ENCODE peak calls at places on chromosomes 7 and 10, in eight cellular contexts. One of them, this sample, is unnamed.

GRCh38 chr7:44172803-44173424 is 16.3 kb downstream of the GCK start:
- DNase-seq in upper lobe of left lung: no peak
- DNase-seq in prostate gland: no peak
- DNase-seq in A549: no peak
- DNase-seq in uterus: no peak
- DNase-seq in H54: no peak
- DNase-seq in NB4: no peak
- DNase-seq in breast epithelium: no peak
- DNase-seq in this sample: no peak

GRCh38 chr10:1126461-1126860 is 70.3 kb downstream of the WDR37 start:
- DNase-seq in upper lobe of left lung: no peak
- DNase-seq in prostate gland: no peak
- DNase-seq in A549: no peak
- DNase-seq in uterus: no peak
- DNase-seq in H54: no peak
- DNase-seq in NB4: no peak
- DNase-seq in breast epithelium: no peak
- DNase-seq in this sample: no peak

GRCh38 chr7:142873281-142873784 is 12.2 kb downstream of the TRPV6 start:
- DNase-seq in upper lobe of left lung: no peak
- DNase-seq in prostate gland: no peak
- DNase-seq in A549: peak
- DNase-seq in uterus: no peak
- DNase-seq in H54: peak
- DNase-seq in NB4: peak
- DNase-seq in breast epithelium: no peak
- DNase-seq in this sample: peak

GRCh38 chr7:92627956-92628355 is 37.8 kb upstream of the FAM133B start:
- DNase-seq in upper lobe of left lung: no peak
- DNase-seq in prostate gland: no peak
- DNase-seq in A549: no peak
- DNase-seq in uterus: no peak
- DNase-seq in H54: no peak
- DNase-seq in NB4: no peak
- DNase-seq in breast epithelium: no peak
- DNase-seq in this sample: no peak

GRCh38 chr10:32987172-32987571 is 29.1 kb upstream of the ITGB1 start:
- DNase-seq in upper lobe of left lung: no peak
- DNase-seq in prostate gland: no peak
- DNase-seq in A549: no peak
- DNase-seq in uterus: no peak
- DNase-seq in H54: no peak
- DNase-seq in NB4: no peak
- DNase-seq in breast epithelium: no peak
- DNase-seq in this sample: no peak

GRCh38 chr7:4201566-4201965 is 480.5 kb upstream of the FOXK1 start:
- DNase-seq in upper lobe of left lung: no peak
- DNase-seq in prostate gland: no peak
- DNase-seq in A549: no peak
- DNase-seq in uterus: no peak
- DNase-seq in H54: no peak
- DNase-seq in NB4: no peak
- DNase-seq in breast epithelium: no peak
- DNase-seq in this sample: no peak

GRCh38 chr10:48632166-48632565 is 27.3 kb upstream of the ARHGAP22 start:
- DNase-seq in upper lobe of left lung: no peak
- DNase-seq in prostate gland: no peak
- DNase-seq in A549: no peak
- DNase-seq in uterus: no peak
- DNase-seq in H54: no peak
- DNase-seq in NB4: no peak
- DNase-seq in breast epithelium: no peak
- DNase-seq in this sample: no peak

GRCh38 chr7:27190284-27190748 is 5.3 kb upstream of the HOXA11 start:
- DNase-seq in upper lobe of left lung: no peak
- DNase-seq in prostate gland: peak
- DNase-seq in A549: no peak
- DNase-seq in uterus: no peak
- DNase-seq in H54: no peak
- DNase-seq in NB4: no peak
- DNase-seq in breast epithelium: no peak
- DNase-seq in this sample: no peak

GRCh38 chr10:36519909-36520308 is 605.5 kb upstream of the ANKRD30A start:
- DNase-seq in upper lobe of left lung: no peak
- DNase-seq in prostate gland: no peak
- DNase-seq in A549: no peak
- DNase-seq in uterus: no peak
- DNase-seq in H54: no peak
- DNase-seq in NB4: no peak
- DNase-seq in breast epithelium: no peak
- DNase-seq in this sample: no peak

GRCh38 chr7:13262929-13263530 is 575.6 kb downstream of the ARL4A start:
- DNase-seq in upper lobe of left lung: no peak
- DNase-seq in prostate gland: no peak
- DNase-seq in A549: peak
- DNase-seq in uterus: no peak
- DNase-seq in H54: peak
- DNase-seq in NB4: peak
- DNase-seq in breast epithelium: no peak
- DNase-seq in this sample: no peak

GRCh38 chr7:33880787-33881186 is 24.6 kb upstream of the BMPER start:
- DNase-seq in upper lobe of left lung: no peak
- DNase-seq in prostate gland: no peak
- DNase-seq in A549: no peak
- DNase-seq in uterus: no peak
- DNase-seq in H54: no peak
- DNase-seq in NB4: no peak
- DNase-seq in breast epithelium: no peak
- DNase-seq in this sample: no peak

GRCh38 chr7:30914611-30915601 is 3.3 kb downstream of the AQP1 start:
- DNase-seq in upper lobe of left lung: no peak
- DNase-seq in prostate gland: no peak
- DNase-seq in A549: peak
- DNase-seq in uterus: no peak
- DNase-seq in H54: peak
- DNase-seq in NB4: peak
- DNase-seq in breast epithelium: no peak
- DNase-seq in this sample: no peak

GRCh38 chr7:51346136-51346535 is 29.5 kb upstream of the COBL start:
- DNase-seq in upper lobe of left lung: no peak
- DNase-seq in prostate gland: no peak
- DNase-seq in A549: no peak
- DNase-seq in uterus: no peak
- DNase-seq in H54: no peak
- DNase-seq in NB4: no peak
- DNase-seq in breast epithelium: no peak
- DNase-seq in this sample: no peak

GRCh38 chr7:25852249-25852994 is 299.6 kb upstream of the NFE2L3 start:
- DNase-seq in upper lobe of left lung: peak
- DNase-seq in prostate gland: no peak
- DNase-seq in A549: no peak
- DNase-seq in uterus: peak
- DNase-seq in H54: no peak
- DNase-seq in NB4: peak
- DNase-seq in breast epithelium: no peak
- DNase-seq in this sample: no peak

GRCh38 chr10:13848530-13849425 is 262.0 kb downstream of the PRPF18 start:
- DNase-seq in upper lobe of left lung: no peak
- DNase-seq in prostate gland: no peak
- DNase-seq in A549: no peak
- DNase-seq in uterus: no peak
- DNase-seq in H54: no peak
- DNase-seq in NB4: no peak
- DNase-seq in breast epithelium: no peak
- DNase-seq in this sample: no peak

GRCh38 chr10:51897560-51897959 is 198.2 kb upstream of the CSTF2T start:
- DNase-seq in upper lobe of left lung: no peak
- DNase-seq in prostate gland: no peak
- DNase-seq in A549: no peak
- DNase-seq in uterus: no peak
- DNase-seq in H54: no peak
- DNase-seq in NB4: no peak
- DNase-seq in breast epithelium: no peak
- DNase-seq in this sample: no peak

GRCh38 chr7:102431617-102432298 is 1.6 kb upstream of the ORAI2 start:
- DNase-seq in upper lobe of left lung: no peak
- DNase-seq in prostate gland: peak
- DNase-seq in A549: peak
- DNase-seq in uterus: no peak
- DNase-seq in H54: no peak
- DNase-seq in NB4: peak
- DNase-seq in breast epithelium: no peak
- DNase-seq in this sample: no peak
- TF ChIP-seq POLR2A in upper lobe of left lung: no peak
- TF ChIP-seq POLR2A in prostate gland: peak
- TF ChIP-seq POLR2A in A549: no peak
- TF ChIP-seq POLR2A in uterus: no peak
- TF ChIP-seq POLR2A in H54: no peak
- TF ChIP-seq POLR2A in NB4: no peak
- TF ChIP-seq POLR2A in breast epithelium: no peak
- TF ChIP-seq POLR2A in this sample: no peak

GRCh38 chr10:5071411-5072198 is 22.6 kb upstream of the AKR1C3 start:
- DNase-seq in upper lobe of left lung: no peak
- DNase-seq in prostate gland: peak
- DNase-seq in A549: peak
- DNase-seq in uterus: peak
- DNase-seq in H54: no peak
- DNase-seq in NB4: no peak
- DNase-seq in breast epithelium: peak
- DNase-seq in this sample: peak
- TF ChIP-seq POLR2A in upper lobe of left lung: no peak
- TF ChIP-seq POLR2A in prostate gland: no peak
- TF ChIP-seq POLR2A in A549: no peak
- TF ChIP-seq POLR2A in uterus: no peak
- TF ChIP-seq POLR2A in H54: no peak
- TF ChIP-seq POLR2A in NB4: no peak
- TF ChIP-seq POLR2A in breast epithelium: no peak
- TF ChIP-seq POLR2A in this sample: no peak

GRCh38 chr7:18036783-18037182 is 9.1 kb upstream of the PRPS1L1 start:
- DNase-seq in upper lobe of left lung: no peak
- DNase-seq in prostate gland: no peak
- DNase-seq in A549: no peak
- DNase-seq in uterus: no peak
- DNase-seq in H54: no peak
- DNase-seq in NB4: no peak
- DNase-seq in breast epithelium: no peak
- DNase-seq in this sample: no peak
- TF ChIP-seq POLR2A in upper lobe of left lung: no peak
- TF ChIP-seq POLR2A in prostate gland: no peak
- TF ChIP-seq POLR2A in A549: no peak
- TF ChIP-seq POLR2A in uterus: no peak
- TF ChIP-seq POLR2A in H54: no peak
- TF ChIP-seq POLR2A in NB4: no peak
- TF ChIP-seq POLR2A in breast epithelium: no peak
- TF ChIP-seq POLR2A in this sample: no peak

GRCh38 chr10:23438547-23439451 is at the start of gene OTUD1:
- DNase-seq in upper lobe of left lung: peak
- DNase-seq in prostate gland: peak
- DNase-seq in A549: peak
- DNase-seq in uterus: peak
- DNase-seq in H54: peak
- DNase-seq in NB4: peak
- DNase-seq in breast epithelium: peak
- DNase-seq in this sample: peak
- TF ChIP-seq POLR2A in upper lobe of left lung: peak
- TF ChIP-seq POLR2A in prostate gland: peak
- TF ChIP-seq POLR2A in A549: peak
- TF ChIP-seq POLR2A in uterus: peak
- TF ChIP-seq POLR2A in H54: peak
- TF ChIP-seq POLR2A in NB4: no peak
- TF ChIP-seq POLR2A in breast epithelium: no peak
- TF ChIP-seq POLR2A in this sample: no peak

GRCh38 chr10:60781678-60782077 is 3.4 kb downstream of the CDK1 start:
- DNase-seq in upper lobe of left lung: no peak
- DNase-seq in prostate gland: no peak
- DNase-seq in A549: no peak
- DNase-seq in uterus: no peak
- DNase-seq in H54: no peak
- DNase-seq in NB4: no peak
- DNase-seq in breast epithelium: no peak
- DNase-seq in this sample: no peak

GRCh38 chr10:60777696-60778213 is 523 bp upstream of the CDK1 start:
- DNase-seq in upper lobe of left lung: peak
- DNase-seq in prostate gland: no peak
- DNase-seq in A549: no peak
- DNase-seq in uterus: no peak
- DNase-seq in H54: peak
- DNase-seq in NB4: no peak
- DNase-seq in breast epithelium: no peak
- DNase-seq in this sample: no peak

GRCh38 chr10:60778978-60779668 is 845 bp downstream of the CDK1 start:
- DNase-seq in upper lobe of left lung: no peak
- DNase-seq in prostate gland: no peak
- DNase-seq in A549: no peak
- DNase-seq in uterus: no peak
- DNase-seq in H54: no peak
- DNase-seq in NB4: peak
- DNase-seq in breast epithelium: no peak
- DNase-seq in this sample: no peak

GRCh38 chr10:60778214-60778977 is at the start of gene CDK1:
- DNase-seq in upper lobe of left lung: peak
- DNase-seq in prostate gland: peak
- DNase-seq in A549: peak
- DNase-seq in uterus: peak
- DNase-seq in H54: peak
- DNase-seq in NB4: peak
- DNase-seq in breast epithelium: peak
- DNase-seq in this sample: peak
- TF ChIP-seq POLR2A in upper lobe of left lung: no peak
- TF ChIP-seq POLR2A in prostate gland: peak
- TF ChIP-seq POLR2A in A549: peak
- TF ChIP-seq POLR2A in uterus: peak
- TF ChIP-seq POLR2A in H54: peak
- TF ChIP-seq POLR2A in NB4: peak
- TF ChIP-seq POLR2A in breast epithelium: no peak
- TF ChIP-seq POLR2A in this sample: no peak